ENCODE peak calls at places on chromosomes 16 and 17, in eight cellular contexts. P is HFF-Myc, R is cardiac fibroblast, L is astrocyte, Q is right atrium auricular region, S is dorsolateral prefrontal cortex, K is upper lobe of right lung, V is AG10803. B is an unnamed sample.

GRCh38 chr17:78819402-78819801 is 21.2 kb downstream of the USP36 start:
- DNase-seq in P (no peak), R (no peak), L (no peak), Q (no peak), S (no peak), K (no peak), V (no peak), B (no peak)

GRCh38 chr16:88589441-88589840 is 19.2 kb downstream of the ZC3H18 start:
- DNase-seq in P (no peak), R (no peak), L (no peak), Q (no peak), S (no peak), K (no peak), V (no peak), B (no peak)

GRCh38 chr16:66859397-66860068 is 15.3 kb downstream of the CA7 start:
- DNase-seq in P (no peak), R (no peak), L (no peak), Q (no peak), S (no peak), K (no peak), V (peak), B (no peak)

GRCh38 chr17:28226563-28226962 is 92.4 kb upstream of the TMEM97 start:
- DNase-seq in P (no peak), R (no peak), L (no peak), Q (no peak), S (no peak), K (no peak), V (no peak), B (no peak)

GRCh38 chr16:1678500-1679098 is 520 bp downstream of the JPT2 start:
- DNase-seq in P (no peak), R (peak), L (peak), Q (no peak), S (no peak), K (no peak), V (peak), B (peak)

GRCh38 chr16:29815032-29815721 is 775 bp upstream of the PAGR1 start:
- DNase-seq in P (no peak), R (no peak), L (no peak), Q (no peak), S (no peak), K (peak), V (no peak), B (no peak)

GRCh38 chr17:78172284-78173024 is 4.1 kb downstream of the SYNGR2 start:
- DNase-seq in P (no peak), R (peak), L (no peak), Q (peak), S (no peak), K (peak), V (no peak), B (no peak)

GRCh38 chr17:61409301-61410099 is 9.9 kb downstream of the TBX2 start:
- DNase-seq in P (no peak), R (peak), L (peak), Q (no peak), S (peak), K (peak), V (peak), B (peak)

GRCh38 chr16:77271532-77272426 is 72.6 kb downstream of the SYCE1L start:
- DNase-seq in P (no peak), R (no peak), L (no peak), Q (no peak), S (no peak), K (no peak), V (no peak), B (no peak)

GRCh38 chr17:4858068-4858879 is 25.1 kb downstream of the MINK1 start:
- DNase-seq in P (no peak), R (peak), L (no peak), Q (no peak), S (peak), K (no peak), V (no peak), B (peak)

GRCh38 chr17:81840826-81841778 is 6.3 kb upstream of the PPP1R27 start:
- DNase-seq in P (no peak), R (no peak), L (no peak), Q (no peak), S (no peak), K (no peak), V (no peak), B (peak)

GRCh38 chr16:15643453-15644305 is 725 bp upstream of the MARF1 start:
- DNase-seq in P (no peak), R (peak), L (peak), Q (no peak), S (no peak), K (no peak), V (peak), B (peak)

GRCh38 chr17:42518046-42518754 is 17.8 kb upstream of the NAGLU start:
- DNase-seq in P (peak), R (peak), L (peak), Q (peak), S (peak), K (peak), V (peak), B (peak)

GRCh38 chr16:73389075-73389474 is 341.1 kb upstream of the ZFHX3 start:
- DNase-seq in P (no peak), R (no peak), L (no peak), Q (no peak), S (no peak), K (no peak), V (no peak), B (no peak)

GRCh38 chr17:17729620-17730249 is 48.5 kb downstream of the RAI1 start:
- DNase-seq in P (no peak), R (no peak), L (no peak), Q (no peak), S (no peak), K (no peak), V (no peak), B (peak)

GRCh38 chr16:66107661-66108060 is 258.8 kb upstream of the CDH5 start:
- DNase-seq in P (no peak), R (peak), L (peak), Q (no peak), S (no peak), K (no peak), V (peak), B (peak)

GRCh38 chr17:12463102-12463501 is 202.6 kb upstream of the MYOCD start:
- DNase-seq in P (no peak), R (peak), L (peak), Q (no peak), S (no peak), K (no peak), V (peak), B (no peak)

DNA sequence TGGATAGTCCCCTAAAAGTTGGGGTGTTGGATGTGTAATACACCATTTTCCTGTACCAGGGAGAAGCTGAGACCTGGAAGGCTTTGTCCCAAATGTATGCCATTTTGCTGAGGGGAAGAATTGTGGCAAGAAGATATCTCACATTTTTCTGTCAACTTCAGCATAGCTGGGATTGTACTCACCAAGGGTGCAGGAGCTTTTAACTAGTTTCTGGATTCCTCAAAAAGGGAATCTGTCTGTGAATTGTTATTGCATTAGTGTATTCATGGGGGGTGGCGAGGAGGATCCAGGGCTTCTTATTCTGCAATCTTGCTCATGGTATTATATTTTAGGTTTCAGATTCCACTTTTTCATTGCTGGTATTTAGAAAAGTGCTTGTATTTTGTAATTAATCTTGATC is 208.2 kb upstream of the MYOCD start:
- DNase-seq in P (no peak), R (no peak), L (peak), Q (no peak), S (no peak), K (no peak), V (peak), B (no peak)
- TF ChIP-seq CTCF in P (no peak), R (no peak), L (no peak), Q (no peak), S (no peak), K (no peak), V (no peak), B (no peak)

GRCh38 chr16:80314042-80314441 is 226.8 kb upstream of the DYNLRB2 start:
- DNase-seq in P (no peak), R (no peak), L (no peak), Q (no peak), S (no peak), K (no peak), V (no peak), B (no peak)
- H3K4me3 ChIP-seq in P (no peak), R (no peak), L (no peak), Q (no peak), S (no peak), K (no peak), V (no peak), B (no peak)

GRCh38 chr17:57755479-57756070 is 10.5 kb upstream of the CCDC182 start:
- DNase-seq in P (no peak), R (no peak), L (no peak), Q (no peak), S (no peak), K (no peak), V (no peak), B (no peak)
- TF ChIP-seq CTCF in P (no peak), R (no peak), L (no peak), Q (no peak), S (no peak), K (no peak), V (no peak), B (no peak)

GRCh38 chr17:55663395-55663794 is 59.3 kb downstream of the TMEM100 start:
- DNase-seq in P (no peak), R (no peak), L (no peak), Q (no peak), S (no peak), K (no peak), V (no peak), B (no peak)

GRCh38 chr17:55661359-55661758 is 61.3 kb downstream of the TMEM100 start:
- DNase-seq in P (no peak), R (no peak), L (no peak), Q (no peak), S (no peak), K (no peak), V (no peak), B (no peak)

GRCh38 chr17:55661963-55662834 is 60.5 kb downstream of the TMEM100 start:
- DNase-seq in P (no peak), R (no peak), L (no peak), Q (no peak), S (no peak), K (no peak), V (no peak), B (no peak)

GRCh38 chr17:55660171-55660886 is 62.3 kb downstream of the TMEM100 start:
- DNase-seq in P (no peak), R (no peak), L (peak), Q (no peak), S (no peak), K (no peak), V (peak), B (no peak)

GRCh38 chr17:55659661-55660060 is 63.0 kb downstream of the TMEM100 start:
- DNase-seq in P (no peak), R (no peak), L (no peak), Q (no peak), S (no peak), K (no peak), V (no peak), B (no peak)
- H3K4me3 ChIP-seq in P (no peak), R (no peak), L (no peak), Q (no peak), S (no peak), K (no peak), V (no peak), B (no peak)

DNA sequence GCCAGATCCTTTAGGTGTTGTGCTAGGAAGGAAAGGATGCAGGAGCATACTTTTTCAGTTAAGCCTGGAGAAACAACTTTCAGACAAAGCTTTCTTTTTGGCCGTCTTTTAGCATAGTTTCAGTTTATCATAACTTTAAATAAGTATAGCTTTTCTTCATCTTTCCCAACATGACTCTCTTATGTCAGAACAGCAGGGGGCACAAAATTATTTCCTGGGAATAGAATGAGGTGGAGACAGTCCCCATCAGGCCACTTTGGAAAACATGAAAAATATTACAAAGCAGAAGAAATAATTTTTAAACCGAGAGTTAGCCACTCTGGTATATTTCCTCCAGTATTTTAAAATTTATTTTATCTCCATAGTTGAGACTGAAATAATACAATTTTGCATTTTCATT is 387.6 kb downstream of the HAPSTR1 start:
- DNase-seq in P (no peak), R (no peak), L (no peak), Q (no peak), S (no peak), K (no peak), V (no peak), B (no peak)
- TF ChIP-seq CTCF in P (no peak), R (no peak), L (no peak), Q (no peak), S (peak), K (peak), V (no peak), B (no peak)

B was measured in epithelial cell of esophagus.